ENCODE peak calls at places on chromosomes 1 and 21, in eight cellular contexts. A, G, U, H, X, E, Z and Y are unnamed samples. For H3K36me3, the result is how much of the 10 kb centered on the place peaks cover.

GRCh38 chr1:232669981-232670763 is 40.2 kb upstream of the SIPA1L2 start:
- DNase-seq in A (no peak), G (no peak), U (no peak), H (no peak), X (peak), E (no peak), Z (peak), Y (no peak)

GRCh38 chr1:218439541-218440295 is 94.6 kb downstream of the TGFB2 start:
- DNase-seq in A (no peak), G (no peak), U (no peak), H (peak), X (no peak), E (no peak), Z (no peak), Y (no peak)

GRCh38 chr1:81349194-81349965 is 451.4 kb upstream of the ADGRL2 start:
- DNase-seq in A (peak), G (no peak), U (no peak), H (no peak), X (no peak), E (no peak), Z (no peak), Y (no peak)

GRCh38 chr1:108521990-108522393 is 37.9 kb upstream of the EEIG2 start:
- DNase-seq in A (no peak), G (no peak), U (no peak), H (no peak), X (no peak), E (no peak), Z (no peak), Y (no peak)

GRCh38 chr1:15949453-15950245 is 26.3 kb downstream of the ZBTB17 start:
- DNase-seq in A (peak), G (peak), U (peak), H (peak), X (peak), E (peak), Z (peak), Y (peak)

GRCh38 chr1:197341626-197342025 is 73.6 kb downstream of the CRB1 start:
- DNase-seq in A (no peak), G (no peak), U (no peak), H (no peak), X (no peak), E (no peak), Z (peak), Y (no peak)

GRCh38 chr1:33823830-33824229 is 40.0 kb upstream of the HMGB4 start:
- DNase-seq in A (no peak), G (no peak), U (no peak), H (no peak), X (no peak), E (peak), Z (no peak), Y (no peak)

GRCh38 chr1:121443131-121443530 is 258.4 kb downstream of the SRGAP2C start:
- DNase-seq in A (no peak), G (no peak), U (peak), H (no peak), X (no peak), E (no peak), Z (no peak), Y (no peak)

GRCh38 chr1:161994153-161994814 is 29.4 kb downstream of the OLFML2B start:
- DNase-seq in A (no peak), G (peak), U (peak), H (peak), X (no peak), E (no peak), Z (no peak), Y (no peak)

GRCh38 chr1:109625601-109626560 is 6.2 kb downstream of the AMPD2 start:
- DNase-seq in A (no peak), G (no peak), U (no peak), H (no peak), X (no peak), E (peak), Z (no peak), Y (no peak)

GRCh38 chr1:245485996-245486395 is 331.2 kb downstream of the KIF26B start:
- DNase-seq in A (no peak), G (no peak), U (no peak), H (no peak), X (no peak), E (no peak), Z (no peak), Y (no peak)

GRCh38 chr1:45512641-45513054 is 9.0 kb downstream of the PRDX1 start:
- DNase-seq in A (peak), G (no peak), U (no peak), H (peak), X (no peak), E (peak), Z (peak), Y (peak)

GRCh38 chr1:6922096-6922931 is 137.1 kb downstream of the CAMTA1 start:
- DNase-seq in A (no peak), G (no peak), U (peak), H (peak), X (no peak), E (no peak), Z (peak), Y (peak)

GRCh38 chr1:19811206-19811851 is 3.8 kb downstream of the RNF186 start:
- DNase-seq in A (no peak), G (peak), U (no peak), H (peak), X (no peak), E (peak), Z (peak), Y (peak)

GRCh38 chr21:45541221-45542039 is 810 bp downstream of the SLC19A1 start:
- DNase-seq in A (peak), G (peak), U (no peak), H (peak), X (no peak), E (peak), Z (no peak), Y (peak)

GRCh38 chr1:91827094-91828006 is 58.6 kb downstream of the TGFBR3 start:
- DNase-seq in A (no peak), G (no peak), U (no peak), H (no peak), X (no peak), E (no peak), Z (no peak), Y (peak)

GRCh38 chr1:247331172-247331525 is 518 bp downstream of the ZNF496 start:
- DNase-seq in A (peak), G (peak), U (no peak), H (peak), X (peak), E (peak), Z (peak), Y (peak)

GRCh38 chr1:32867151-32867550 is 3.6 kb downstream of the FNDC5 start:
- DNase-seq in A (no peak), G (no peak), U (no peak), H (no peak), X (no peak), E (no peak), Z (no peak), Y (no peak)

GRCh38 chr1:89254658-89255287 is 17.9 kb downstream of the GBP5 start:
- DNase-seq in A (no peak), G (no peak), U (no peak), H (no peak), X (no peak), E (no peak), Z (no peak), Y (no peak)

GRCh38 chr1:198653815-198654413 is 15.1 kb downstream of the PTPRC start:
- DNase-seq in A (no peak), G (no peak), U (no peak), H (no peak), X (no peak), E (no peak), Z (no peak), Y (no peak)

GRCh38 chr1:198650506-198650905 is 11.7 kb downstream of the PTPRC start:
- DNase-seq in A (no peak), G (no peak), U (no peak), H (no peak), X (no peak), E (no peak), Z (no peak), Y (no peak)

GRCh38 chr1:198649598-198650338 is 10.9 kb downstream of the PTPRC start:
- DNase-seq in A (no peak), G (no peak), U (no peak), H (no peak), X (no peak), E (no peak), Z (no peak), Y (no peak)

GRCh38 chr1:198648584-198648983 is 9.7 kb downstream of the PTPRC start:
- DNase-seq in A (no peak), G (no peak), U (no peak), H (no peak), X (no peak), E (no peak), Z (no peak), Y (no peak)

GRCh38 chr1:198651685-198652400 is 13.0 kb downstream of the PTPRC start:
- DNase-seq in A (no peak), G (no peak), U (no peak), H (no peak), X (no peak), E (no peak), Z (no peak), Y (no peak)
- H3K36me3 ChIP-seq in A (under half), G (under half), U (under half), H (under half), X (under half), E (under half), Z (under half), Y (under half)

DNA sequence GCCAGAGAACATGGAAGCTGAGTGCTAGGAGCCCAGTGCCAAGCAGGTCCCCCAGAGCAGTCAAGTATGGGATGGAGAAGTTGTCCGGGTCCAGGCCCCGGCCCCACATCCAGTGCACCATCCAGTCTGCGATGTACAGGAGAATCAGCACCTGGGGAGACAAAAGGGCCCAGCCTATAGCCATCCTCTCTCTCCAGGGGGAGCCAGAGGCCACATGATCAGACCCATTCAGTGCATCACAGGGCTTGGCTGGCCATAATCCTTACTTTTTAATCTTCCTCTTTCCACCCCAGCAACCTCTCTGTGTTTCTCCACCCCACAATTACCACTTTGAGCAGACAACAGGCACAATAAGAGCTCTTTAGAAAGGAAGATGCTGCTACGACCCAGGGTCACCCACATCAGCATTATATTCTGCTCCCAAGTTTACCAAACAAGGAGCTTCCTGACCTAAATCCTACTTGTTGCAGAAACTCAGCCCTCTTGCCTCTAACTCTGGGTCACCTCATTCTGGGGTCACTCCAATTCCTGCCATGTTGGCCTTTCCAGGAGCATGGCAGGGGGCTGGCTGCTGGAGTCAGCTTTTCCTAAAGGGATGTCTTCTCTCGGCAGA is 16.4 kb upstream of the RAB29 start:
- DNase-seq in A (peak), G (no peak), U (no peak), H (peak), X (no peak), E (peak), Z (peak), Y (peak)
- H3K36me3 ChIP-seq in A (half or more), G (half or more), U (under half), H (half or more), X (under half), E (under half), Z (under half), Y (under half)

GRCh38 chr1:46681333-46682034 is 9.8 kb downstream of the TEX38 start:
- DNase-seq in A (no peak), G (no peak), U (no peak), H (no peak), X (no peak), E (no peak), Z (no peak), Y (no peak)

GRCh38 chr1:46684670-46685069 is 13.0 kb downstream of the TEX38 start:
- DNase-seq in A (no peak), G (no peak), U (no peak), H (no peak), X (no peak), E (no peak), Z (no peak), Y (no peak)

GRCh38 chr1:46686255-46686654 is 14.6 kb downstream of the TEX38 start:
- DNase-seq in A (no peak), G (no peak), U (no peak), H (no peak), X (no peak), E (no peak), Z (no peak), Y (no peak)

GRCh38 chr1:46679789-46680573 is 8.3 kb downstream of the TEX38 start:
- DNase-seq in A (no peak), G (no peak), U (no peak), H (no peak), X (no peak), E (no peak), Z (no peak), Y (no peak)

DNA sequence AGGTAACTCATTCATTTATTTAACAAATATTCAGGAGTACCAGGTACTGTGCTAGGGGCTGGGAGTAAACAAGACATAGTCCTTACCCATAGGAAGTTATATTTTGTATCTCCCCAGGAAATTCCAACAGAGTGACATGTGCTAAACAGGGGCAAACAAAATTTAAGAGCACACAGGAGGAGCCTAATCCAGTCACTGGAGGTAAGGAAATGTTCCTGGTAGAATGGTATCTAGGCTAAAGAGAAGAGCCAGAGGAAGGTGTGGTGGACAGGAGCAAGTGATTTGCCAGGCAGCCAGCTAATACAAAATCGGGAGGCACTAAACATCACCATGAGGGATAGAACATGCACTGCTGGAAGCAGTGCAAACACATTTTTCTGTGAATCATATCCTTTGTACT is 10.4 kb downstream of the TEX38 start:
- DNase-seq in A (no peak), G (no peak), U (no peak), H (no peak), X (no peak), E (no peak), Z (no peak), Y (no peak)
- H3K36me3 ChIP-seq in A (under half), G (half or more), U (under half), H (half or more), X (under half), E (half or more), Z (under half), Y (under half)

GRCh38 chr1:43614211-43614610 is 35.7 kb upstream of the KDM4A start:
- DNase-seq in A (no peak), G (no peak), U (no peak), H (no peak), X (no peak), E (no peak), Z (no peak), Y (no peak)
- H3K36me3 ChIP-seq in A (under half), G (under half), U (under half), H (half or more), X (under half), E (under half), Z (under half), Y (under half)

DNA sequence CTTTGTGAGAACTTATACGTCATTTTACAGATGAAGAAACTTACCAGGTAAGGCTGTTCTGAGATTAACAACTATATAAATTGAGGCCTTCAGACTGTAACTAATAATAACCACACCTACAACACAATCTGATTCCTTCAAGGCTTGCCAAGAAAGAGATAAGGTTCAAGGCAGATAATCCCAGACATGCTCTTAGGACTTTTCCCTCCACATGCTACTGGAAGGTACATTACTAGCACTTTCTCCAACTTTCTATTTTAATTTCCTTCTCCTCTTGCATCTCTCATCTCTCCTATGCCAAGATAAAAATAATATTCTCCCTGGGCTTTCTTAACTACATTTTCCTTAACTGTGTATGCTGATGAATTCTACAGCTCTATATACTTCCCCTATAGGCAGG is 18.9 kb upstream of the NRAS start:
- DNase-seq in A (no peak), G (no peak), U (no peak), H (no peak), X (no peak), E (no peak), Z (no peak), Y (no peak)
- H3K36me3 ChIP-seq in A (half or more), G (half or more), U (under half), H (half or more), X (under half), E (under half), Z (half or more), Y (under half)

GRCh38 chr1:21854090-21854750 is 42.2 kb downstream of the LDLRAD2 start:
- DNase-seq in A (no peak), G (no peak), U (no peak), H (no peak), X (no peak), E (no peak), Z (no peak), Y (no peak)
- H3K36me3 ChIP-seq in A (half or more), G (half or more), U (half or more), H (half or more), X (under half), E (under half), Z (half or more), Y (under half)

GRCh38 chr1:147611021-147611426 is 59.3 kb downstream of the ACP6 start:
- DNase-seq in A (no peak), G (no peak), U (no peak), H (no peak), X (no peak), E (no peak), Z (no peak), Y (no peak)
- H3K36me3 ChIP-seq in A (under half), G (half or more), U (under half), H (half or more), X (under half), E (under half), Z (under half), Y (under half)

DNA sequence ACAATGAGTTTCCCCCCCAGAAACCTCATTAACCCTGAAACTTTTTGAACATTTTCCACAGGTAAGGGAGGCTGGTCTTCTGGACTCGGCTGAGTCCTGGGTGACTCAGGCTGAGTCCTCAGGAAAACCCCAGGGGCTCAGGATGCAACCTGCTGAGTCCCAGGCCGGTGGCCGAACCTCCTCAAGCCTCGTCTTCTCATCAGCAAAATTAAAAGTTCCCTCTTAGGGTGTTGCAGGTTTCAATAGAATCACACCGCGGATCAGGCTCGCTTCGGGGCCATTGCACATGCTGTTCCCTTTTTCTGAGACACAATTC is 35.0 kb upstream of the GRHL3 start:
- DNase-seq in A (no peak), G (no peak), U (no peak), H (no peak), X (no peak), E (no peak), Z (no peak), Y (no peak)
- H3K36me3 ChIP-seq in A (under half), G (under half), U (under half), H (under half), X (under half), E (under half), Z (under half), Y (under half)

GRCh38 chr1:153635872-153636271 is 2.0 kb downstream of the CHTOP start:
- DNase-seq in A (no peak), G (peak), U (no peak), H (no peak), X (no peak), E (no peak), Z (no peak), Y (no peak)
- H3K36me3 ChIP-seq in A (under half), G (under half), U (under half), H (under half), X (under half), E (under half), Z (under half), Y (under half)